ENCODE peak calls at places on chromosomes 6 and 20, in six cellular contexts. X, D, O, J, H and Y are unnamed samples.

GRCh38 chr6:129253731-129254130 is 370.8 kb downstream of the LAMA2 start:
- DNase-seq in X (no peak), D (no peak), O (no peak), J (no peak), H (no peak), Y (no peak)

GRCh38 chr6:40907198-40907701 is 131.8 kb downstream of the UNC5CL start:
- DNase-seq in X (no peak), D (peak), O (no peak), J (peak), H (no peak), Y (no peak)

GRCh38 chr20:61434361-61434781 is 182.3 kb downstream of the CDH4 start:
- DNase-seq in X (no peak), D (no peak), O (no peak), J (no peak), H (no peak), Y (no peak)

GRCh38 chr6:84773431-84774173 is 9.2 kb upstream of the TBX18 start:
- DNase-seq in X (peak), D (no peak), O (no peak), J (peak), H (peak), Y (no peak)

GRCh38 chr20:58017237-58017969 is 211.1 kb downstream of the ANKRD60 start:
- DNase-seq in X (no peak), D (peak), O (peak), J (no peak), H (no peak), Y (no peak)

GRCh38 chr6:138115877-138116660 is 8.8 kb upstream of the PERP start:
- DNase-seq in X (no peak), D (peak), O (peak), J (peak), H (peak), Y (no peak)

GRCh38 chr6:165556116-165556843 is 106.8 kb downstream of the PDE10A start:
- DNase-seq in X (no peak), D (peak), O (no peak), J (no peak), H (no peak), Y (no peak)

GRCh38 chr6:4023240-4023639 is 55.7 kb downstream of the FAM217A start:
- DNase-seq in X (no peak), D (no peak), O (no peak), J (no peak), H (no peak), Y (no peak)

GRCh38 chr20:54207743-54208491 is at the start of gene PFDN4:
- DNase-seq in X (peak), D (peak), O (peak), J (peak), H (peak), Y (peak)

GRCh38 chr20:52217689-52218395 is 26.3 kb upstream of the ZFP64 start:
- DNase-seq in X (no peak), D (no peak), O (no peak), J (no peak), H (no peak), Y (no peak)
- H3K27ac ChIP-seq in X (no peak), D (no peak), O (no peak), J (no peak), H (no peak), Y (no peak)

GRCh38 chr6:15110721-15111354 is 135.0 kb upstream of the JARID2 start:
- DNase-seq in X (no peak), D (no peak), O (no peak), J (no peak), H (no peak), Y (no peak)

GRCh38 chr6:15106958-15107643 is 138.8 kb upstream of the JARID2 start:
- DNase-seq in X (no peak), D (no peak), O (no peak), J (no peak), H (no peak), Y (no peak)

GRCh38 chr6:15109338-15110090 is 136.4 kb upstream of the JARID2 start:
- DNase-seq in X (no peak), D (no peak), O (no peak), J (no peak), H (no peak), Y (no peak)

GRCh38 chr6:15107644-15108382 is 138.1 kb upstream of the JARID2 start:
- DNase-seq in X (no peak), D (no peak), O (no peak), J (no peak), H (no peak), Y (no peak)

DNA sequence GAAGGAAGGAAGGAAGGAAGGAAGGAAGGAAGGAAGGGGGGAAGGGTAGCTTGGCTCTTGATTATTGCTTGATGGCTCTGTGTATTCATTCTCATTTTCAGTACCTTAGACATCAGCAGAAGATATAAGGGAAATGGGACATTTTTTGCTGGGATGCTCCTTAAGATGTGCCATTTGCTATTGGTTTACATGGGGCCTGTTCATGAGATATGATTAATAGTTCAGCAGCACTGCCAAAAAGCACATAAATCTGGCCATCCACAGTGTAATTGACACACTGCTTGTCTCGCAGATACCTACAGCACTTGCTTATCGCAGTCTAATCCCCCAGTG is 137.5 kb upstream of the JARID2 start:
- DNase-seq in X (no peak), D (no peak), O (no peak), J (no peak), H (no peak), Y (no peak)
- TF ChIP-seq CTCF in X (no peak), D (no peak), O (no peak), J (no peak), H (no peak), Y (no peak)

GRCh38 chr6:53282741-53283140 is 66.0 kb downstream of the ELOVL5 start:
- DNase-seq in X (no peak), D (no peak), O (no peak), J (peak), H (no peak), Y (no peak)

GRCh38 chr6:53282234-53282633 is 66.5 kb downstream of the ELOVL5 start:
- DNase-seq in X (no peak), D (no peak), O (no peak), J (no peak), H (no peak), Y (no peak)

GRCh38 chr6:53284901-53285300 is 63.8 kb downstream of the ELOVL5 start:
- DNase-seq in X (no peak), D (no peak), O (no peak), J (no peak), H (no peak), Y (no peak)

GRCh38 chr6:53290547-53291510 is 57.9 kb downstream of the ELOVL5 start:
- DNase-seq in X (no peak), D (no peak), O (no peak), J (no peak), H (no peak), Y (no peak)

GRCh38 chr6:53287336-53288225 is 61.2 kb downstream of the ELOVL5 start:
- DNase-seq in X (no peak), D (no peak), O (no peak), J (peak), H (no peak), Y (no peak)
- H3K27ac ChIP-seq in X (peak), D (no peak), O (no peak), J (no peak), H (peak), Y (no peak)

DNA sequence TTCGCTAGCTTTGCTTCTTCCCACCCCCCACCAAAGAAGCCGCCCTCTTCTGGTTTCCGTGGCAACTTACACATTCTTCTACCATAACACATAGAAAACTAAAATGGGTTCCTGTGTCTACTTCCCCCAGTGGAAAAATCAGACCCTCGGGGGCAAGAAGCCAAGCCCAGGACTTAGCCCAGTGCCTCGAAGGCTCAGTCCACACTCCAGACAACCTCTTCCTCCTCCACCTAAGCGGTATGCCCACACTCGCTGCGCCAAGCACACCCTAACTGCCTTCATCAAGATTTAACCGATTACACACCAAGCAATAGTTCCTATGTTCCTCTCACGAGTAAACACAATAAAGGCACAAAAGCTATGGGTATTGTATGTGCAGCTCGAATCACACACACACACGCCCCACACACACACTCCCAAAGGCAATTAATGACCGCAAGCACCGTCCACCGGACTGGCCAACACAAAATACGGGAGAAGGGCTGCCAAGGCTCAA is 537 bp downstream of the PPIL4 start:
- DNase-seq in X (no peak), D (peak), O (no peak), J (peak), H (no peak), Y (peak)
- TF ChIP-seq CTCF in X (peak), D (peak), O (peak), J (no peak), H (no peak), Y (no peak)

DNA sequence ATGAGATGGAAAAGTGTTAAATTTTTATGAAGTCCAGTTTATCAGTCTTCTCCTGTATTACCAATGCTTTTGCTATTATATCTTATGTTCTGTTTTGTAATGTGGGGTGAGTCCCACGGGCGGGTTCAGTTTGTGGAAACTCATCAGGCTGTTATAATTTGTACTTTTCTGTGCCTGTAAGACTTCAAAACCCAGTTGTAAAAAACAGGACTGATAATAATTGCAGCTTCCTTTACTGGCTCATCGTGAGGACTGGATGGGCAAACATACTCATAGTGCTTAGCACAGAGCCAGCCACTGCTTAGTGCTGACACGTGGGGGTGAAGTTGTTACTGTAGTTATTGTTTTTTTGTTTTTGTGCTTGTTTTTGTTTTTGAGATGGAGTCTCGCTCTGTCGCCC is 45.6 kb downstream of the TGM2 start:
- DNase-seq in X (no peak), D (no peak), O (no peak), J (peak), H (no peak), Y (no peak)
- H3K27ac ChIP-seq in X (no peak), D (no peak), O (no peak), J (no peak), H (no peak), Y (peak)